ENCODE peak calls at places on chromosomes 5 and 9, in seven cellular contexts. C is lower leg skin, N is upper lobe of left lung, E is A549, G is spleen, D is stomach, X is IMR-90. Y is an unnamed sample.

GRCh38 chr5:147911427-147911826 is 5.1 kb upstream of the C5orf46 start:
- DNase-seq in C (peak; percentile 49), N (peak; percentile 54), E (no peak), G (no peak), D (peak; percentile 91), X (no peak), Y (no peak)

GRCh38 chr5:31385774-31386537 is 145.9 kb downstream of the DROSHA start:
- DNase-seq in C (no peak), N (no peak), E (no peak), G (no peak), D (no peak), X (peak; percentile 42), Y (no peak)

GRCh38 chr5:73858786-73859185 is 232.8 kb downstream of the ARHGEF28 start:
- DNase-seq in C (no peak), N (no peak), E (no peak), G (no peak), D (no peak), X (no peak), Y (no peak)

GRCh38 chr9:96015876-96016686 is 140.6 kb downstream of the ERCC6L2 start:
- DNase-seq in C (no peak), N (no peak), E (no peak), G (no peak), D (no peak), X (peak; percentile 12), Y (no peak)

GRCh38 chr5:160363122-160363521 is 7.3 kb downstream of the C1QTNF2 start:
- DNase-seq in C (no peak), N (no peak), E (no peak), G (no peak), D (no peak), X (no peak), Y (no peak)

GRCh38 chr5:38845555-38846378 is at the start of gene OSMR:
- DNase-seq in C (peak; percentile 89), N (peak; percentile 92), E (peak; percentile 95), G (peak; percentile 90), D (peak; percentile 79), X (peak; percentile 98), Y (peak; percentile 96)

GRCh38 chr9:93098236-93098946 is 2.4 kb downstream of the CARD19 start:
- DNase-seq in C (peak; percentile 86), N (peak; percentile 97), E (peak; percentile 96), G (peak; percentile 96), D (peak; percentile 85), X (peak; percentile 98), Y (peak; percentile 90)

GRCh38 chr5:129973716-129974426 is 69.6 kb downstream of the CHSY3 start:
- DNase-seq in C (no peak), N (no peak), E (no peak), G (no peak), D (no peak), X (peak; percentile 15), Y (no peak)

GRCh38 chr5:153515269-153515668 is 24.8 kb downstream of the GRIA1 start:
- DNase-seq in C (no peak), N (no peak), E (no peak), G (no peak), D (no peak), X (peak; percentile 59), Y (no peak)

GRCh38 chr9:86924206-86924605 is 23.1 kb downstream of the GAS1 start:
- DNase-seq in C (no peak), N (no peak), E (no peak), G (no peak), D (no peak), X (no peak), Y (no peak)

GRCh38 chr5:90226433-90227099 is 183.0 kb downstream of the CETN3 start:
- DNase-seq in C (no peak), N (no peak), E (no peak), G (no peak), D (no peak), X (no peak), Y (no peak)

GRCh38 chr5:118531276-118531675 is 457.1 kb downstream of the DTWD2 start:
- DNase-seq in C (no peak), N (no peak), E (no peak), G (no peak), D (no peak), X (no peak), Y (no peak)

GRCh38 chr9:121259935-121260334 is 8.0 kb upstream of the GSN start:
- DNase-seq in C (no peak), N (no peak), E (no peak), G (no peak), D (no peak), X (no peak), Y (no peak)

GRCh38 chr5:39519566-39520231 is 94.9 kb upstream of the DAB2 start:
- DNase-seq in C (no peak), N (no peak), E (no peak), G (no peak), D (no peak), X (peak; percentile 73), Y (no peak)

GRCh38 chr9:77176106-77176505 is 1.2 kb upstream of the VPS13A start:
- DNase-seq in C (no peak), N (no peak), E (no peak), G (no peak), D (no peak), X (no peak), Y (no peak)

GRCh38 chr9:77175152-77175551 is 2.2 kb upstream of the VPS13A start:
- DNase-seq in C (no peak), N (no peak), E (no peak), G (no peak), D (no peak), X (no peak), Y (no peak)

GRCh38 chr9:77176686-77177142 is 620 bp upstream of the VPS13A start:
- DNase-seq in C (no peak), N (no peak), E (no peak), G (no peak), D (no peak), X (no peak), Y (no peak)

GRCh38 chr9:77177894-77178794 is 810 bp downstream of the VPS13A start:
- DNase-seq in C (no peak), N (peak; percentile 53), E (peak; percentile 51), G (peak; percentile 89), D (peak; percentile 44), X (peak; percentile 31), Y (peak; percentile 32)

DNA sequence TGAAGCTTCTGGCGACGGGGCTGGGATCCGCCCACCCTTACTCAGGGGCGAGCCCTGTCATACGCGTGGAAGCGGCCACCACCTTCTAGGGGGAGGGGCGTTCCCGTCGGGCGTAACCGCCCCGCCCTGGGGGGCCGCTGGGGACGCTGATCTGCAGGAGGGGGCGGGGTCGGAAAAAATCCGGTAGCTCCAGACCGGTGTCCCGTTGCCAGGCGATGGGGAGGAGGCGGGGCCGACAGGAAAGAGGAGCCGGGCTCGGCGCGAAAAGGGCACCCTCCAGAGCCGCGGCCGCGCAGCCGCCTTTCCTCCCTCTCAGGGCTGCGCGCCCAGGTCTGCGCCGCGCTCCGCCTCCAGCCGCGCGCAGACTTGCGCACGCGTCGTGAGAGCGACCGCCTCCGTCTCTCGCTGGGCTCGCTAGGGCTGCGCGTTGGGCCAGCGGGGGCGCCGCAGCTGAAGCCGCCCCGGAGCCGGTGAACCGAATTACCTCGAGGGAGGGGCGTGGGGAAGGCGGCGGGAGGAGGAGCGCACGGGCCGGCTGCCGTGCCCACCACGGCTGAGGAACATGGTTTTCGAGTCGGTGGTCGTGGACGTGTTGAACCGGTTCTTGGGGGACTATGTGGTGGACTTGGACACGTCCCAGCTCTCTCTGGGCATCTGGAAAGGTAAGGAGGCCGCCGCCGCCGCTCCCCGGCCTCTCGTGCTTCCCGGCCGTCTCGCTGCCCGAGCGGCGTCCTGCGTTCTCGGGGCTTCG is at the start of gene VPS13A:
- DNase-seq in C (peak; percentile 87), N (peak; percentile 95), E (peak; percentile 84), G (peak; percentile 97), D (peak; percentile 92), X (peak; percentile 91), Y (peak; percentile 95)
- TF ChIP-seq POLR2A in C (no peak), N (peak; percentile 84), E (peak; percentile 75), G (no peak), D (no peak), X (no peak), Y (peak; percentile 69)

GRCh38 chr9:127574089-127574921 is 37.8 kb upstream of the STXBP1 start:
- DNase-seq in C (no peak), N (peak; percentile 84), E (peak; percentile 70), G (no peak), D (peak; percentile 97), X (no peak), Y (no peak)
- TF ChIP-seq POLR2A in C (no peak), N (peak; percentile 4), E (no peak), G (no peak), D (no peak), X (no peak), Y (no peak)

GRCh38 chr5:179619776-179620175 is 3.7 kb downstream of the HNRNPH1 start:
- DNase-seq in C (no peak), N (no peak), E (no peak), G (no peak), D (no peak), X (peak; percentile 52), Y (no peak)

GRCh38 chr5:179620703-179621350 is 2.6 kb downstream of the HNRNPH1 start:
- DNase-seq in C (no peak), N (no peak), E (no peak), G (no peak), D (no peak), X (no peak), Y (no peak)

GRCh38 chr5:179623001-179623905 is at the start of gene HNRNPH1:
- DNase-seq in C (peak; percentile 99), N (peak; percentile 97), E (peak; percentile 98), G (peak; percentile 99), D (peak; percentile 99), X (peak; percentile 98), Y (peak; percentile 99)

GRCh38 chr5:179620293-179620692 is 3.2 kb downstream of the HNRNPH1 start:
- DNase-seq in C (no peak), N (no peak), E (no peak), G (no peak), D (no peak), X (no peak), Y (no peak)

GRCh38 chr5:179621551-179621971 is 1.9 kb downstream of the HNRNPH1 start:
- DNase-seq in C (no peak), N (no peak), E (no peak), G (peak; percentile 53), D (no peak), X (no peak), Y (no peak)
- TF ChIP-seq POLR2A in C (no peak), N (no peak), E (no peak), G (no peak), D (no peak), X (no peak), Y (no peak)

DNA sequence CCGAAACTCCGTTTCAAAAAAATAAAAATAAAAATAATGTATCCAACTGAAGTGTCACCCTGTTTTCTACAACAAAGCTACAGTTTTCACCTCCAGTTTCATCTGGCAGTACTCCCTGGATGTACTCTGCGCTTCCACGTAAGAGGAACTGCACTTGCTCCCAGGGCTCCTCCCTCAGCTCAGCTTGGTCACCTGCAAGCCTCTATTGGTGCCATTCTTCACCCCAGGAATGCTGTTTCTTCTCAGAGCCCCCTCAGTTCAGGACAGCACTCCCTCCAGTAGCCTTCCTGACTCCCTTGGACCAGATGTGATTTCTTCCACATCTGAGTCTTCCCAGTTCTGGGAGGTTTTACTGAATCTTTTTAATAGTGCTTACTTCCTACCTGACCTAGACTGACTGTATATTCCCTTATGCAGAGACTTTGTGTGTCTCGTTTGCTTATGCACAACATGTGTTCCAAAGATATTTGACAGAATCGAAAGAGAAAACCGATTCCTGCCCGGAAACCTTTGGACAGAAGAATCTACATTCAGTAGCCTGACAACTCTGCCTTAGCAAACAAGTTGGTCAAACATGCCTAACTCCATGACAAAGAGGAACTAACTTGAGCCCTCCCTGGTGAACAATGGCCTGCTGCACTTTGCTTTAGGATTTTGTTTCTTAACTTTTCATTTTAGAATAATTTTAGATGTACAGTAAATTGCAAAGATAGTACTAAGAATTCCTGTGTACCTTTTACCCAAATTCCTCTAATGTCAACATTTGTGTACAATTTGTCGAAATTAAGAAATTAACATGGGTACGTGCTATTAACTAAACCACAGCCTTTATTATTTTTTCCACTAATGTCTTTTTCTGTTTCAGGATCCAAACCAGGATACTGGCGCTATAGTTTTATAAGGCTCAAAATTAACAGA is 814 bp downstream of the CCDC125 start:
- DNase-seq in C (no peak), N (peak; percentile 59), E (no peak), G (no peak), D (peak; percentile 54), X (no peak), Y (no peak)
- TF ChIP-seq POLR2A in C (no peak), N (no peak), E (no peak), G (no peak), D (no peak), X (no peak), Y (no peak)